ENCODE peak calls at places on chromosomes 2 and 18, in five cellular contexts. K is upper lobe of right lung, Z is tibial artery, M is Calu3, J is fibroblast of mammary gland. S is an unnamed sample.

GRCh38 chr2:105782646-105783045 is 37.9 kb downstream of the NCK2 start:
- DNase-seq in K (no peak), Z (no peak), M (no peak), J (no peak), S (no peak)

GRCh38 chr2:15993232-15993610 is 52.9 kb downstream of the MYCN start:
- DNase-seq in K (no peak), Z (no peak), M (no peak), J (no peak), S (no peak)

GRCh38 chr2:11459816-11460215 is 6.1 kb downstream of the E2F6 start:
- DNase-seq in K (no peak), Z (no peak), M (no peak), J (no peak), S (no peak)

GRCh38 chr2:156175946-156176345 is 156.6 kb downstream of the NR4A2 start:
- DNase-seq in K (no peak), Z (no peak), M (no peak), J (no peak), S (no peak)

GRCh38 chr18:905307-905947 is 756 bp downstream of the ADCYAP1 start:
- DNase-seq in K (no peak), Z (no peak), M (no peak), J (no peak), S (no peak)

GRCh38 chr2:42047488-42048317 is at the start of gene PKDCC:
- DNase-seq in K (peak), Z (peak), M (peak), J (peak), S (peak)

GRCh38 chr2:43010428-43011141 is 215.8 kb downstream of the ZFP36L2 start:
- DNase-seq in K (no peak), Z (no peak), M (peak), J (no peak), S (no peak)

GRCh38 chr2:43121915-43122314 is 104.5 kb downstream of the ZFP36L2 start:
- DNase-seq in K (peak), Z (no peak), M (no peak), J (no peak), S (no peak)

GRCh38 chr2:160279813-160280465 is 79.9 kb upstream of the ITGB6 start:
- DNase-seq in K (no peak), Z (no peak), M (no peak), J (peak), S (no peak)

GRCh38 chr2:32425719-32426141 is 68.9 kb downstream of the BIRC6 start:
- DNase-seq in K (no peak), Z (no peak), M (no peak), J (peak), S (peak)

GRCh38 chr2:16070648-16070971 is 130.3 kb downstream of the MYCN start:
- DNase-seq in K (no peak), Z (no peak), M (no peak), J (no peak), S (no peak)

GRCh38 chr2:20042531-20042930 is 8.9 kb downstream of the LAPTM4A start:
- DNase-seq in K (no peak), Z (no peak), M (no peak), J (peak), S (no peak)

GRCh38 chr2:68692511-68692910 is 42.1 kb upstream of the ARHGAP25 start:
- DNase-seq in K (no peak), Z (no peak), M (no peak), J (no peak), S (no peak)

GRCh38 chr2:41400057-41400665 is 647.7 kb upstream of the PKDCC start:
- DNase-seq in K (no peak), Z (no peak), M (peak), J (peak), S (no peak)

GRCh38 chr2:169755083-169755870 is 21.6 kb downstream of the KLHL23 start:
- DNase-seq in K (no peak), Z (no peak), M (no peak), J (no peak), S (no peak)

GRCh38 chr18:11553098-11553940 is 56.1 kb upstream of the SLC35G4 start:
- DNase-seq in K (no peak), Z (no peak), M (peak), J (peak), S (peak)

GRCh38 chr2:73701968-73702665 is 35.0 kb downstream of the TPRKB start:
- DNase-seq in K (no peak), Z (no peak), M (peak), J (no peak), S (no peak)

GRCh38 chr2:45874324-45874723 is 222.8 kb downstream of the PRKCE start:
- DNase-seq in K (no peak), Z (peak), M (no peak), J (peak), S (no peak)

GRCh38 chr2:148888003-148888501 is 13.0 kb downstream of the KIF5C start:
- DNase-seq in K (no peak), Z (no peak), M (peak), J (no peak), S (no peak)

GRCh38 chr2:72781500-72781899 is 44.3 kb downstream of the EXOC6B start:
- DNase-seq in K (no peak), Z (no peak), M (no peak), J (peak), S (no peak)

GRCh38 chr18:68734311-68734710 is 19.4 kb upstream of the TMX3 start:
- DNase-seq in K (no peak), Z (no peak), M (no peak), J (peak), S (no peak)

DNA sequence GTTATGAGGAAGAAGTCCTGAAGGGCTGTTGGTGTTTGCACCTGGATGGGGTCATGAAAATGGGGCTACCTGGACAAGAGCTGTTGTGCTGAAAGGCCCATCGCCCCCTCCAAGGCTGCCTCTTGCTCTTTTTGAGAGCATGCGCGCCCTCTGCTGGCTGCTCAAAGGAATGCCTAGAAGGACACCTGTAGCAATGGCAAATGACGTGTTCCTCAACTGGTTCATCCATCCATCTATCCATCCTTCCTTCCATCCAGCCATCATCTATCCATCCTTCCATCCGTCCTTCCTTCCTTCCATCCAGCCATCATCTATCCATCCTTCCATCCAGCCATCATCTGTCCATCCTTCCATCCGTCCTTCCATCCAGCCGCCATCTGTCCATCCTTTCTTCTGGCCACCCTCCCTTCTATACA is 17.2 kb upstream of the RPL31 start:
- DNase-seq in K (peak), Z (peak), M (peak), J (peak), S (peak)
- TF ChIP-seq CTCF in K (peak), Z (peak), M (peak), J (peak), S (peak)

GRCh38 chr2:99938250-99938649 is 204.1 kb downstream of the AFF3 start:
- DNase-seq in K (no peak), Z (no peak), M (no peak), J (no peak), S (no peak)

GRCh38 chr2:99936065-99936464 is 206.3 kb downstream of the AFF3 start:
- DNase-seq in K (no peak), Z (no peak), M (no peak), J (no peak), S (no peak)

GRCh38 chr2:99935662-99936061 is 206.7 kb downstream of the AFF3 start:
- DNase-seq in K (no peak), Z (no peak), M (no peak), J (no peak), S (no peak)

GRCh38 chr2:99939135-99939534 is 203.3 kb downstream of the AFF3 start:
- DNase-seq in K (no peak), Z (no peak), M (no peak), J (no peak), S (no peak)

DNA sequence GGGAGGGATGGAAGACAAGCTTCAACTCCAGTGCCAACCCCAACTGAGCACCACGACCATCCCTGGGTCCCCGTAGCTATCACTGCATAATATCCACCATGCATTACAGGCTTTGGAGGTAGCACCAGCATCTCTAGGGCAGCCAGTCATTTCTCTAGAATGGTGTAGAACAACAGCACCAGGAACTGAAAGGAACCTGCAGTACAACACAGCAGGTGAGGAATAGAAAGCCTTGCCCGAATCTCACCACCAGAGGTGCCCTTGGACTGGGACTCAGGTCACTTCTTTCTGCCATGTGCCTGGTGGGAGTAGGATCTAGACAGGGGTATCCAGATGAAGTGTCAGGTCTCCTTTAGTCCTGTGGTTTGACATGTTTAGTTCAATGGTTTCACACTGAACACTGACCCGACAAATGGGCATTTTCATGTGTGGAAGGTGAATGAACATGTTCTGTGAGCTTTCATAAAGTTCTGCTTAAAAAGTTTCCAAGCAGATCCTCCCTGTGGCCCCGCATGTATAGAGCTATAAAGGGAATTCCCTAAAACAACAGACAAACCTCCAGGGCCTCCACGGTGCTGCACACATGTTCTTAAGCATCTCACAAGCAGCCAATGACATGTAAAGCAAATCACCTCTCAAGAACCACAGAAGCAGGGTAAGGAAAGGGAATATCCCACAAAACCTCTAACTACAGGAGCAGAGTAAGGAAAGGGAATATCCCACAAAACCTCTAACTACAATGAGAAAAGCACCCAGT is 208.3 kb downstream of the AFF3 start:
- DNase-seq in K (no peak), Z (no peak), M (no peak), J (no peak), S (no peak)
- TF ChIP-seq CTCF in K (no peak), Z (no peak), M (no peak), J (no peak), S (no peak)

GRCh38 chr18:12948055-12948804 is 419 bp downstream of the SEH1L start:
- DNase-seq in K (peak), Z (peak), M (peak), J (peak), S (peak)
- TF ChIP-seq CTCF in K (no peak), Z (no peak), M (no peak), J (no peak), S (no peak)

DNA sequence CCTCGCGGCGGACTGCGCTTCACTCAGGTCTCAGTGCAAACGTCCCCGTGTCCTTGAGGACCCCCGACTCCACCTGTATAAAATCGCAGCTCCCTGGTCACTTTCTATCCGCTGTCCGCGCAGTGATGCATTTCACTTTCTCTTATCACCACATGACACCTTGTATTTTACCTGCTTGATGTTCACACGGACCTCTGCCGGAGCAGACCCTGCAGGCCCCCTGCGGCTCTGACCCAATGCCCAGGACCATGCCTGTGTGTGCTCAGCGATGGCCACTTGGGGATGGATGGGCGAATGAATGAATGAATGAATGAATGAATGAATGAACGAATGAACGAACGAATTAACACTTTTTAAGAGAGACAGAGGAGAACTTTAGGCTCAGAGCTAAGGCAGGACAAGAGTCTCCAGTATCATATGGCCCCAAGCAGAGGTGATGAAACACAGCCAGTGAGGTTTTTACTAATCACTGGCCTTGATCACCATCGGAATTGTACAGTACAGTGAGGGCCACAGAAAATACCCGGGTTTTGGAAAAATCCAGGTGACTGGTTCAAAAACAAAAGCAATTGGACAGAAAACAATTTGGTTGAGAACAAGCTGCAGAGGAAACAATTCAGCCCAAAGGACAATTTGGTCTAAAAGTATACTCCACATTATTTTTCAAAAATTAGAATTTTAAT is 12.3 kb downstream of the ASPRV1 start:
- DNase-seq in K (no peak), Z (no peak), M (no peak), J (no peak), S (no peak)
- TF ChIP-seq CTCF in K (no peak), Z (no peak), M (no peak), J (no peak), S (no peak)

DNA sequence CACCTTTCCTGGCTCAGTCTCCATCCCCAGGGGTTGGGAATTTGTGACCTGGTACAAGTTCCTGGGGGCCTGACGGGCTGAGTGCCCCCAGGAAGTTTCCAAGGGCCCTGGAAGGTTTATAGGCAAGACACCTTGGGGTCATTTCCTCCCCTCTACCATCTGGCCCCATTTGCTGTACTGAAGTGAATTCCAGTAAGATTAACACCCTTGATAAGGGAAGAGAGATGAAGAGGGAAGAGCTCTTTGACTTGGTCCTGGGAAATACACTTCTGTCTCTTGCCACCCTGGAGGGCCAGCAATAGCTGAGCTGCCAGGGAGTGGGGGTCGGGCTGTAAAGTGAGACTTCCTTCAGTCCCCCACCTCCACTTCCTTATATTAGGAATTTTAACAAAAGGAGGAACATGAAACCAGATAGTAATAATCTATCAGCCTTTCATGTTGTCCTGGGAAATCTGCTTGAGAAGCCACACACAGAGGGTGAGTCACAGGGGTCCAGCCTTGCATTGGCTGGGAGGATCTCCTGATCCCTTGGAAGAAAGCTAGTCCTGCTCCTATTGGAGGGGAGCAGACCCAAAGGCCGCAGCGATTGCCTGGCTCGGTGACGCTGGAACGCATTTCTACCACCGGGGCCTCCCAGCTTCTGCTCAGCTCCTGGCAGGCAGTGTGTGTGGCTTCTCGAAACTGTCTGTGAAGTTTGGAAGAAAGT is 87.4 kb downstream of the ACAA2 start:
- DNase-seq in K (no peak), Z (peak), M (peak), J (peak), S (peak)
- TF ChIP-seq CTCF in K (no peak), Z (no peak), M (no peak), J (peak), S (peak)

DNA sequence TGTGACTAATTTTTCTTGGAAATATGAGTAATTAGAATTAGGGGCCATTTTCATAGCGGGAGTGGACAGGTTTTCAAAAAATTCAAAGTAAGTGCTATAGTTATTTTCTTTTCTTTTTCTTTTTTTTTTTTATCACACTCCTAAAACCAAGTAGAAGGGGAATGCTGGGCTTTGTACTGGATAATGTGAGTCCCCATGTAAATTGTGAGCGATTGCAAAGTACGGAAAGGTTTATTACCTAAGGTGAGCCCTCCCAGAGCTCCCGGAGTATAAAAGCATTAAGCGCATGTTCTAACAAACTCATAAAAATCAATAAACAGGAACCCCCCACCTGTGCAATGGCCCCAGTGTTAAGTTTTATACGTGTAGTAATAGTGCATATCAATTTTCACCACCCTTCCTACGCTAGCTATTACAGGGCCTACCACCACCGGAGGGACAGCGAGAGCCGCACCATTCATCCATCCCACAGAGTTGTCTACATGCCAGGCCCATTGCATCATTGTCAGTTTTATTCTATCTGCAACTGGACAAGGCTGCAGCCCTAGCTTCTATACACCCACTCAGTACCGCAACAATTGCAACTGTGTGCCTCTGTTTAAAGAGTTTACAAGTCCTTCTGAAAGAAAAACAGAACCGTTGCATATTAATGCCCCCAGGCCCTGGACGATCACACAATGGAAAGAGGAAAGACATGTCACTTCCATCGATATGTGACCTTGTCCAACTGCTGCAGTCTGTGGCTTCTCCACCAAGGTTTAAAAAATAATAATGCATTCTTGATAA is 58.7 kb downstream of the ZEB2 start:
- DNase-seq in K (no peak), Z (no peak), M (no peak), J (peak), S (peak)
- TF ChIP-seq CTCF in K (no peak), Z (no peak), M (no peak), J (peak), S (peak)

GRCh38 chr2:231110551-231110950 is 14.3 kb downstream of the HTR2B start:
- DNase-seq in K (no peak), Z (no peak), M (no peak), J (peak), S (no peak)
- TF ChIP-seq CTCF in K (peak), Z (peak), M (no peak), J (peak), S (peak)

S was measured in AG04450.